ENCODE peak calls at places on chromosome 19, in five cellular contexts. One of them, this sample, is unnamed.

GRCh38 chr19:36417752-36418286 is 625 bp downstream of the ZFP82 start:
- DNase-seq in adipocyte: no peak
- DNase-seq in left cardiac atrium: peak
- DNase-seq in amniotic stem cell: no peak
- DNase-seq in mesothelial cell of epicardium: no peak
- DNase-seq in this sample: no peak

GRCh38 chr19:6060600-6061391 is 49.5 kb downstream of the RFX2 start:
- DNase-seq in adipocyte: no peak
- DNase-seq in left cardiac atrium: no peak
- DNase-seq in amniotic stem cell: no peak
- DNase-seq in mesothelial cell of epicardium: no peak
- DNase-seq in this sample: no peak

GRCh38 chr19:1668339-1669123 is 16.1 kb upstream of the TCF3 start:
- DNase-seq in adipocyte: peak
- DNase-seq in left cardiac atrium: no peak
- DNase-seq in amniotic stem cell: no peak
- DNase-seq in mesothelial cell of epicardium: no peak
- DNase-seq in this sample: no peak

GRCh38 chr19:39154626-39155100 is 29.1 kb downstream of the PAK4 start:
- DNase-seq in adipocyte: no peak
- DNase-seq in left cardiac atrium: no peak
- DNase-seq in amniotic stem cell: no peak
- DNase-seq in mesothelial cell of epicardium: peak
- DNase-seq in this sample: no peak

GRCh38 chr19:19662866-19663291 is 597 bp downstream of the ATP13A1 start:
- DNase-seq in adipocyte: no peak
- DNase-seq in left cardiac atrium: no peak
- DNase-seq in amniotic stem cell: no peak
- DNase-seq in mesothelial cell of epicardium: no peak
- DNase-seq in this sample: no peak

GRCh38 chr19:27738569-27739193 is 1474.3 kb downstream of the UQCRFS1 start:
- DNase-seq in adipocyte: no peak
- DNase-seq in left cardiac atrium: no peak
- DNase-seq in amniotic stem cell: no peak
- DNase-seq in mesothelial cell of epicardium: peak
- DNase-seq in this sample: no peak

GRCh38 chr19:18809149-18809978 is 18.3 kb upstream of the COMP start:
- DNase-seq in adipocyte: peak
- DNase-seq in left cardiac atrium: peak
- DNase-seq in amniotic stem cell: no peak
- DNase-seq in mesothelial cell of epicardium: no peak
- DNase-seq in this sample: peak

GRCh38 chr19:17086129-17086528 is 10.6 kb downstream of the MYO9B start:
- DNase-seq in adipocyte: no peak
- DNase-seq in left cardiac atrium: no peak
- DNase-seq in amniotic stem cell: no peak
- DNase-seq in mesothelial cell of epicardium: no peak
- DNase-seq in this sample: no peak

GRCh38 chr19:47020992-47021496 is 1.4 kb downstream of the NPAS1 start:
- DNase-seq in adipocyte: peak
- DNase-seq in left cardiac atrium: no peak
- DNase-seq in amniotic stem cell: no peak
- DNase-seq in mesothelial cell of epicardium: no peak
- DNase-seq in this sample: no peak

GRCh38 chr19:50943074-50943828 is 9.6 kb downstream of the KLK5 start:
- DNase-seq in adipocyte: no peak
- DNase-seq in left cardiac atrium: no peak
- DNase-seq in amniotic stem cell: no peak
- DNase-seq in mesothelial cell of epicardium: no peak
- DNase-seq in this sample: no peak

GRCh38 chr19:13026478-13026999 is 31.3 kb downstream of the NFIX start:
- DNase-seq in adipocyte: peak
- DNase-seq in left cardiac atrium: no peak
- DNase-seq in amniotic stem cell: no peak
- DNase-seq in mesothelial cell of epicardium: no peak
- DNase-seq in this sample: peak

GRCh38 chr19:3986260-3987041 is 1.2 kb upstream of the EEF2 start:
- DNase-seq in adipocyte: peak
- DNase-seq in left cardiac atrium: no peak
- DNase-seq in amniotic stem cell: peak
- DNase-seq in mesothelial cell of epicardium: no peak
- DNase-seq in this sample: peak

GRCh38 chr19:40300668-40301067 is 15.5 kb upstream of the AKT2 start:
- DNase-seq in adipocyte: no peak
- DNase-seq in left cardiac atrium: no peak
- DNase-seq in amniotic stem cell: no peak
- DNase-seq in mesothelial cell of epicardium: no peak
- DNase-seq in this sample: no peak

GRCh38 chr19:55801416-55801815 is 30.4 kb downstream of the NLRP11 start:
- DNase-seq in adipocyte: no peak
- DNase-seq in left cardiac atrium: no peak
- DNase-seq in amniotic stem cell: no peak
- DNase-seq in mesothelial cell of epicardium: no peak
- DNase-seq in this sample: no peak

GRCh38 chr19:44866672-44867071 is 20.6 kb downstream of the NECTIN2 start:
- DNase-seq in adipocyte: no peak
- DNase-seq in left cardiac atrium: no peak
- DNase-seq in amniotic stem cell: no peak
- DNase-seq in mesothelial cell of epicardium: no peak
- DNase-seq in this sample: no peak

GRCh38 chr19:46478356-46478986 is 7.1 kb upstream of the PNMA8A start:
- DNase-seq in adipocyte: peak
- DNase-seq in left cardiac atrium: no peak
- DNase-seq in amniotic stem cell: no peak
- DNase-seq in mesothelial cell of epicardium: no peak
- DNase-seq in this sample: peak

GRCh38 chr19:46599716-46600392 is 1.3 kb upstream of the CALM3 start:
- DNase-seq in adipocyte: no peak
- DNase-seq in left cardiac atrium: no peak
- DNase-seq in amniotic stem cell: no peak
- DNase-seq in mesothelial cell of epicardium: no peak
- DNase-seq in this sample: no peak

GRCh38 chr19:11964858-11965645 is at the start of gene ZNF763:
- DNase-seq in adipocyte: peak
- DNase-seq in left cardiac atrium: peak
- DNase-seq in amniotic stem cell: peak
- DNase-seq in mesothelial cell of epicardium: peak
- DNase-seq in this sample: peak

GRCh38 chr19:1281270-1281894 is 4.3 kb upstream of the EFNA2 start:
- DNase-seq in adipocyte: no peak
- DNase-seq in left cardiac atrium: no peak
- DNase-seq in amniotic stem cell: no peak
- DNase-seq in mesothelial cell of epicardium: no peak
- DNase-seq in this sample: no peak

GRCh38 chr19:8209111-8209964 is at the start of gene CERS4:
- DNase-seq in adipocyte: peak
- DNase-seq in left cardiac atrium: peak
- DNase-seq in amniotic stem cell: no peak
- DNase-seq in mesothelial cell of epicardium: peak
- DNase-seq in this sample: no peak

GRCh38 chr19:5090780-5091575 is 122.1 kb downstream of the KDM4B start:
- DNase-seq in adipocyte: peak
- DNase-seq in left cardiac atrium: peak
- DNase-seq in amniotic stem cell: no peak
- DNase-seq in mesothelial cell of epicardium: peak
- DNase-seq in this sample: peak

GRCh38 chr19:54136086-54136863 is 1.3 kb upstream of the CNOT3 start:
- DNase-seq in adipocyte: peak
- DNase-seq in left cardiac atrium: no peak
- DNase-seq in amniotic stem cell: no peak
- DNase-seq in mesothelial cell of epicardium: no peak
- DNase-seq in this sample: no peak

GRCh38 chr19:42132851-42133528 is 744 bp upstream of the POU2F2 start:
- DNase-seq in adipocyte: peak
- DNase-seq in left cardiac atrium: peak
- DNase-seq in amniotic stem cell: no peak
- DNase-seq in mesothelial cell of epicardium: peak
- DNase-seq in this sample: no peak

GRCh38 chr19:33727331-33728028 is 69.2 kb upstream of the KCTD15 start:
- DNase-seq in adipocyte: no peak
- DNase-seq in left cardiac atrium: no peak
- DNase-seq in amniotic stem cell: no peak
- DNase-seq in mesothelial cell of epicardium: no peak
- DNase-seq in this sample: no peak

GRCh38 chr19:48544856-48545750 is 6.9 kb upstream of the SULT2B1 start:
- DNase-seq in adipocyte: no peak
- DNase-seq in left cardiac atrium: no peak
- DNase-seq in amniotic stem cell: no peak
- DNase-seq in mesothelial cell of epicardium: no peak
- DNase-seq in this sample: no peak

GRCh38 chr19:29878973-29879654 is 62.9 kb upstream of the URI1 start:
- DNase-seq in adipocyte: no peak
- DNase-seq in left cardiac atrium: no peak
- DNase-seq in amniotic stem cell: no peak
- DNase-seq in mesothelial cell of epicardium: no peak
- DNase-seq in this sample: no peak

GRCh38 chr19:2544576-2545415 is 68.9 kb downstream of the GADD45B start:
- DNase-seq in adipocyte: no peak
- DNase-seq in left cardiac atrium: no peak
- DNase-seq in amniotic stem cell: no peak
- DNase-seq in mesothelial cell of epicardium: no peak
- DNase-seq in this sample: no peak

GRCh38 chr19:34867631-34868030 is 59.1 kb upstream of the ZNF30 start:
- DNase-seq in adipocyte: no peak
- DNase-seq in left cardiac atrium: no peak
- DNase-seq in amniotic stem cell: no peak
- DNase-seq in mesothelial cell of epicardium: no peak
- DNase-seq in this sample: no peak

GRCh38 chr19:53977991-53978731 is 13.3 kb upstream of the CACNG6 start:
- DNase-seq in adipocyte: peak
- DNase-seq in left cardiac atrium: peak
- DNase-seq in amniotic stem cell: no peak
- DNase-seq in mesothelial cell of epicardium: peak
- DNase-seq in this sample: peak

GRCh38 chr19:10508036-10508435 is 4.9 kb upstream of the KEAP1 start:
- DNase-seq in adipocyte: no peak
- DNase-seq in left cardiac atrium: no peak
- DNase-seq in amniotic stem cell: no peak
- DNase-seq in mesothelial cell of epicardium: no peak
- DNase-seq in this sample: no peak

GRCh38 chr19:51009061-51009891 is 7.9 kb upstream of the KLK8 start:
- DNase-seq in adipocyte: no peak
- DNase-seq in left cardiac atrium: no peak
- DNase-seq in amniotic stem cell: no peak
- DNase-seq in mesothelial cell of epicardium: no peak
- DNase-seq in this sample: no peak

GRCh38 chr19:42121666-42122069 is 10.6 kb downstream of the POU2F2 start:
- DNase-seq in adipocyte: peak
- DNase-seq in left cardiac atrium: peak
- DNase-seq in amniotic stem cell: peak
- DNase-seq in mesothelial cell of epicardium: no peak
- DNase-seq in this sample: peak

GRCh38 chr19:6484831-6485230 is 3.2 kb upstream of the DENND1C start:
- DNase-seq in adipocyte: no peak
- DNase-seq in left cardiac atrium: no peak
- DNase-seq in amniotic stem cell: no peak
- DNase-seq in mesothelial cell of epicardium: no peak
- DNase-seq in this sample: no peak

GRCh38 chr19:17312481-17313113 is 3.2 kb downstream of the DDA1 start:
- DNase-seq in adipocyte: no peak
- DNase-seq in left cardiac atrium: no peak
- DNase-seq in amniotic stem cell: no peak
- DNase-seq in mesothelial cell of epicardium: no peak
- DNase-seq in this sample: no peak

GRCh38 chr19:56660381-56661105 is 11.0 kb downstream of the ZNF835 start:
- DNase-seq in adipocyte: no peak
- DNase-seq in left cardiac atrium: peak
- DNase-seq in amniotic stem cell: no peak
- DNase-seq in mesothelial cell of epicardium: no peak
- DNase-seq in this sample: no peak

GRCh38 chr19:43777163-43777700 is 3.5 kb downstream of the KCNN4 start:
- DNase-seq in adipocyte: peak
- DNase-seq in left cardiac atrium: no peak
- DNase-seq in amniotic stem cell: no peak
- DNase-seq in mesothelial cell of epicardium: peak
- DNase-seq in this sample: no peak